ENCODE peak calls at places on chromosomes 5 and 9, in ten cellular contexts. One of them, this sample, is unnamed.

GRCh38 chr5:13662646-13663045 is 281.8 kb downstream of the DNAH5 start:
- DNase-seq in C1 segment of cervical spinal cord: no peak
- DNase-seq in NCI-H1930: no peak
- DNase-seq in mucosa of gallbladder: no peak
- DNase-seq in stimulated activated CD4-positive, alpha-beta T cell treated with anti-CD3 and anti-CD28 coated beads, Interleukin-15, amount 100 ng/mL, for 24 hours: no peak
- DNase-seq in posterior cingulate gyrus: no peak
- DNase-seq in activated naive CD4-positive, alpha-beta T cell treated with anti-CD3 and anti-CD28 coated beads, Interleukin-2, amount 50 U/mL, for 16 hours: no peak
- DNase-seq in frontal cortex: no peak
- DNase-seq in endothelial cell: no peak
- DNase-seq in SK-N-DZ: no peak
- DNase-seq in this sample: no peak

GRCh38 chr5:146565764-146566163 is 49.8 kb upstream of the GPR151 start:
- DNase-seq in stimulated activated CD4-positive, alpha-beta T cell treated with anti-CD3 and anti-CD28 coated beads, Interleukin-15, amount 100 ng/mL, for 24 hours: peak; percentile 60
- DNase-seq in mucosa of gallbladder: peak; percentile 29
- DNase-seq in endothelial cell: peak; percentile 54
- DNase-seq in activated naive CD4-positive, alpha-beta T cell treated with anti-CD3 and anti-CD28 coated beads, Interleukin-2, amount 50 U/mL, for 16 hours: peak; percentile 41
- DNase-seq in frontal cortex: peak; percentile 24
- DNase-seq in C1 segment of cervical spinal cord: no peak
- DNase-seq in posterior cingulate gyrus: peak; percentile 91
- DNase-seq in NCI-H1930: peak; percentile 7
- DNase-seq in SK-N-DZ: peak; percentile 79
- DNase-seq in this sample: peak; percentile 82

GRCh38 chr5:55636711-55637110 is 75.4 kb downstream of the SLC38A9 start:
- DNase-seq in SK-N-DZ: no peak
- DNase-seq in endothelial cell: no peak
- DNase-seq in NCI-H1930: no peak
- DNase-seq in activated naive CD4-positive, alpha-beta T cell treated with anti-CD3 and anti-CD28 coated beads, Interleukin-2, amount 50 U/mL, for 16 hours: no peak
- DNase-seq in stimulated activated CD4-positive, alpha-beta T cell treated with anti-CD3 and anti-CD28 coated beads, Interleukin-15, amount 100 ng/mL, for 24 hours: no peak
- DNase-seq in mucosa of gallbladder: peak; percentile 45
- DNase-seq in posterior cingulate gyrus: no peak
- DNase-seq in C1 segment of cervical spinal cord: no peak
- DNase-seq in frontal cortex: no peak
- DNase-seq in this sample: peak; percentile 35

GRCh38 chr9:8457050-8457449 is 657.5 kb upstream of the DMAC1 start:
- DNase-seq in posterior cingulate gyrus: no peak
- DNase-seq in endothelial cell: no peak
- DNase-seq in NCI-H1930: no peak
- DNase-seq in frontal cortex: no peak
- DNase-seq in SK-N-DZ: no peak
- DNase-seq in C1 segment of cervical spinal cord: no peak
- DNase-seq in mucosa of gallbladder: no peak
- DNase-seq in activated naive CD4-positive, alpha-beta T cell treated with anti-CD3 and anti-CD28 coated beads, Interleukin-2, amount 50 U/mL, for 16 hours: no peak
- DNase-seq in stimulated activated CD4-positive, alpha-beta T cell treated with anti-CD3 and anti-CD28 coated beads, Interleukin-15, amount 100 ng/mL, for 24 hours: no peak
- DNase-seq in this sample: no peak

GRCh38 chr5:67301285-67301904 is 104.8 kb upstream of the CD180 start:
- DNase-seq in C1 segment of cervical spinal cord: no peak
- DNase-seq in posterior cingulate gyrus: no peak
- DNase-seq in activated naive CD4-positive, alpha-beta T cell treated with anti-CD3 and anti-CD28 coated beads, Interleukin-2, amount 50 U/mL, for 16 hours: no peak
- DNase-seq in SK-N-DZ: no peak
- DNase-seq in frontal cortex: no peak
- DNase-seq in NCI-H1930: no peak
- DNase-seq in endothelial cell: no peak
- DNase-seq in mucosa of gallbladder: peak; percentile 44
- DNase-seq in stimulated activated CD4-positive, alpha-beta T cell treated with anti-CD3 and anti-CD28 coated beads, Interleukin-15, amount 100 ng/mL, for 24 hours: no peak
- DNase-seq in this sample: peak; percentile 88

GRCh38 chr5:30401479-30402058 is 791.9 kb upstream of the CDH6 start:
- DNase-seq in mucosa of gallbladder: peak; percentile 41
- DNase-seq in NCI-H1930: peak; percentile 16
- DNase-seq in posterior cingulate gyrus: peak; percentile 55
- DNase-seq in frontal cortex: no peak
- DNase-seq in C1 segment of cervical spinal cord: no peak
- DNase-seq in SK-N-DZ: peak; percentile 72
- DNase-seq in stimulated activated CD4-positive, alpha-beta T cell treated with anti-CD3 and anti-CD28 coated beads, Interleukin-15, amount 100 ng/mL, for 24 hours: peak; percentile 1
- DNase-seq in endothelial cell: peak; percentile 55
- DNase-seq in activated naive CD4-positive, alpha-beta T cell treated with anti-CD3 and anti-CD28 coated beads, Interleukin-2, amount 50 U/mL, for 16 hours: no peak
- DNase-seq in this sample: peak; percentile 28

GRCh38 chr5:135129307-135129706 is 95.3 kb upstream of the PITX1 start:
- DNase-seq in stimulated activated CD4-positive, alpha-beta T cell treated with anti-CD3 and anti-CD28 coated beads, Interleukin-15, amount 100 ng/mL, for 24 hours: peak; percentile 29
- DNase-seq in NCI-H1930: no peak
- DNase-seq in SK-N-DZ: no peak
- DNase-seq in mucosa of gallbladder: peak; percentile 54
- DNase-seq in frontal cortex: no peak
- DNase-seq in activated naive CD4-positive, alpha-beta T cell treated with anti-CD3 and anti-CD28 coated beads, Interleukin-2, amount 50 U/mL, for 16 hours: no peak
- DNase-seq in posterior cingulate gyrus: peak; percentile 57
- DNase-seq in endothelial cell: no peak
- DNase-seq in C1 segment of cervical spinal cord: no peak
- DNase-seq in this sample: no peak

GRCh38 chr5:135230326-135230925 is 168.6 kb downstream of the MACROH2A1 start:
- DNase-seq in posterior cingulate gyrus: peak; percentile 89
- DNase-seq in frontal cortex: no peak
- DNase-seq in C1 segment of cervical spinal cord: no peak
- DNase-seq in NCI-H1930: no peak
- DNase-seq in stimulated activated CD4-positive, alpha-beta T cell treated with anti-CD3 and anti-CD28 coated beads, Interleukin-15, amount 100 ng/mL, for 24 hours: peak; percentile 11
- DNase-seq in endothelial cell: no peak
- DNase-seq in SK-N-DZ: no peak
- DNase-seq in activated naive CD4-positive, alpha-beta T cell treated with anti-CD3 and anti-CD28 coated beads, Interleukin-2, amount 50 U/mL, for 16 hours: no peak
- DNase-seq in mucosa of gallbladder: peak; percentile 45
- DNase-seq in this sample: no peak

GRCh38 chr9:79387091-79387490 is 184.7 kb upstream of the TLE4 start:
- DNase-seq in mucosa of gallbladder: no peak
- DNase-seq in posterior cingulate gyrus: no peak
- DNase-seq in endothelial cell: no peak
- DNase-seq in C1 segment of cervical spinal cord: no peak
- DNase-seq in activated naive CD4-positive, alpha-beta T cell treated with anti-CD3 and anti-CD28 coated beads, Interleukin-2, amount 50 U/mL, for 16 hours: no peak
- DNase-seq in stimulated activated CD4-positive, alpha-beta T cell treated with anti-CD3 and anti-CD28 coated beads, Interleukin-15, amount 100 ng/mL, for 24 hours: no peak
- DNase-seq in NCI-H1930: no peak
- DNase-seq in frontal cortex: no peak
- DNase-seq in SK-N-DZ: no peak
- DNase-seq in this sample: peak; percentile 47

GRCh38 chr9:123418506-123418905 is 62.5 kb downstream of the CRB2 start:
- DNase-seq in activated naive CD4-positive, alpha-beta T cell treated with anti-CD3 and anti-CD28 coated beads, Interleukin-2, amount 50 U/mL, for 16 hours: no peak
- DNase-seq in posterior cingulate gyrus: peak; percentile 67
- DNase-seq in SK-N-DZ: no peak
- DNase-seq in endothelial cell: no peak
- DNase-seq in stimulated activated CD4-positive, alpha-beta T cell treated with anti-CD3 and anti-CD28 coated beads, Interleukin-15, amount 100 ng/mL, for 24 hours: no peak
- DNase-seq in C1 segment of cervical spinal cord: no peak
- DNase-seq in mucosa of gallbladder: no peak
- DNase-seq in frontal cortex: no peak
- DNase-seq in NCI-H1930: no peak
- DNase-seq in this sample: no peak

GRCh38 chr5:55934117-55934613 is 60.6 kb downstream of the IL6ST start:
- DNase-seq in activated naive CD4-positive, alpha-beta T cell treated with anti-CD3 and anti-CD28 coated beads, Interleukin-2, amount 50 U/mL, for 16 hours: no peak
- DNase-seq in SK-N-DZ: no peak
- DNase-seq in endothelial cell: no peak
- DNase-seq in mucosa of gallbladder: peak; percentile 73
- DNase-seq in NCI-H1930: no peak
- DNase-seq in C1 segment of cervical spinal cord: no peak
- DNase-seq in stimulated activated CD4-positive, alpha-beta T cell treated with anti-CD3 and anti-CD28 coated beads, Interleukin-15, amount 100 ng/mL, for 24 hours: no peak
- DNase-seq in posterior cingulate gyrus: no peak
- DNase-seq in frontal cortex: no peak
- DNase-seq in this sample: no peak

GRCh38 chr5:34616665-34617064 is 39.5 kb upstream of the RAI14 start:
- DNase-seq in stimulated activated CD4-positive, alpha-beta T cell treated with anti-CD3 and anti-CD28 coated beads, Interleukin-15, amount 100 ng/mL, for 24 hours: no peak
- DNase-seq in NCI-H1930: no peak
- DNase-seq in endothelial cell: no peak
- DNase-seq in SK-N-DZ: no peak
- DNase-seq in C1 segment of cervical spinal cord: no peak
- DNase-seq in mucosa of gallbladder: no peak
- DNase-seq in frontal cortex: no peak
- DNase-seq in posterior cingulate gyrus: no peak
- DNase-seq in activated naive CD4-positive, alpha-beta T cell treated with anti-CD3 and anti-CD28 coated beads, Interleukin-2, amount 50 U/mL, for 16 hours: no peak
- DNase-seq in this sample: no peak

GRCh38 chr9:107807183-107807582 is 317.6 kb upstream of the KLF4 start:
- DNase-seq in frontal cortex: no peak
- DNase-seq in activated naive CD4-positive, alpha-beta T cell treated with anti-CD3 and anti-CD28 coated beads, Interleukin-2, amount 50 U/mL, for 16 hours: no peak
- DNase-seq in mucosa of gallbladder: no peak
- DNase-seq in endothelial cell: no peak
- DNase-seq in NCI-H1930: no peak
- DNase-seq in stimulated activated CD4-positive, alpha-beta T cell treated with anti-CD3 and anti-CD28 coated beads, Interleukin-15, amount 100 ng/mL, for 24 hours: no peak
- DNase-seq in C1 segment of cervical spinal cord: no peak
- DNase-seq in SK-N-DZ: no peak
- DNase-seq in posterior cingulate gyrus: no peak
- DNase-seq in this sample: peak; percentile 30

GRCh38 chr5:141753971-141754713 is 72.1 kb upstream of the ARAP3 start:
- DNase-seq in stimulated activated CD4-positive, alpha-beta T cell treated with anti-CD3 and anti-CD28 coated beads, Interleukin-15, amount 100 ng/mL, for 24 hours: peak; percentile 29
- DNase-seq in SK-N-DZ: no peak
- DNase-seq in mucosa of gallbladder: peak; percentile 38
- DNase-seq in activated naive CD4-positive, alpha-beta T cell treated with anti-CD3 and anti-CD28 coated beads, Interleukin-2, amount 50 U/mL, for 16 hours: no peak
- DNase-seq in NCI-H1930: no peak
- DNase-seq in endothelial cell: peak; percentile 64
- DNase-seq in C1 segment of cervical spinal cord: no peak
- DNase-seq in posterior cingulate gyrus: peak; percentile 3
- DNase-seq in frontal cortex: no peak
- DNase-seq in this sample: peak; percentile 32

GRCh38 chr9:137310190-137311052 is 8.3 kb upstream of the NRARP start:
- DNase-seq in SK-N-DZ: no peak
- DNase-seq in activated naive CD4-positive, alpha-beta T cell treated with anti-CD3 and anti-CD28 coated beads, Interleukin-2, amount 50 U/mL, for 16 hours: no peak
- DNase-seq in endothelial cell: no peak
- DNase-seq in mucosa of gallbladder: no peak
- DNase-seq in frontal cortex: peak; percentile 34
- DNase-seq in C1 segment of cervical spinal cord: no peak
- DNase-seq in NCI-H1930: no peak
- DNase-seq in posterior cingulate gyrus: no peak
- DNase-seq in stimulated activated CD4-positive, alpha-beta T cell treated with anti-CD3 and anti-CD28 coated beads, Interleukin-15, amount 100 ng/mL, for 24 hours: no peak
- DNase-seq in this sample: no peak

GRCh38 chr9:95807326-95807947 is 68.1 kb upstream of the ERCC6L2 start:
- DNase-seq in mucosa of gallbladder: peak; percentile 30
- DNase-seq in stimulated activated CD4-positive, alpha-beta T cell treated with anti-CD3 and anti-CD28 coated beads, Interleukin-15, amount 100 ng/mL, for 24 hours: no peak
- DNase-seq in activated naive CD4-positive, alpha-beta T cell treated with anti-CD3 and anti-CD28 coated beads, Interleukin-2, amount 50 U/mL, for 16 hours: no peak
- DNase-seq in SK-N-DZ: no peak
- DNase-seq in C1 segment of cervical spinal cord: no peak
- DNase-seq in NCI-H1930: no peak
- DNase-seq in posterior cingulate gyrus: no peak
- DNase-seq in endothelial cell: no peak
- DNase-seq in frontal cortex: no peak
- DNase-seq in this sample: no peak

GRCh38 chr5:133249593-133249992 is 197.8 kb downstream of the HSPA4 start:
- DNase-seq in endothelial cell: no peak
- DNase-seq in C1 segment of cervical spinal cord: no peak
- DNase-seq in stimulated activated CD4-positive, alpha-beta T cell treated with anti-CD3 and anti-CD28 coated beads, Interleukin-15, amount 100 ng/mL, for 24 hours: no peak
- DNase-seq in mucosa of gallbladder: no peak
- DNase-seq in frontal cortex: no peak
- DNase-seq in posterior cingulate gyrus: peak; percentile 19
- DNase-seq in NCI-H1930: no peak
- DNase-seq in SK-N-DZ: no peak
- DNase-seq in activated naive CD4-positive, alpha-beta T cell treated with anti-CD3 and anti-CD28 coated beads, Interleukin-2, amount 50 U/mL, for 16 hours: no peak
- DNase-seq in this sample: no peak

GRCh38 chr5:179319741-179320281 is 25.4 kb downstream of the ADAMTS2 start:
- DNase-seq in posterior cingulate gyrus: peak; percentile 67
- DNase-seq in stimulated activated CD4-positive, alpha-beta T cell treated with anti-CD3 and anti-CD28 coated beads, Interleukin-15, amount 100 ng/mL, for 24 hours: no peak
- DNase-seq in C1 segment of cervical spinal cord: no peak
- DNase-seq in SK-N-DZ: peak; percentile 55
- DNase-seq in activated naive CD4-positive, alpha-beta T cell treated with anti-CD3 and anti-CD28 coated beads, Interleukin-2, amount 50 U/mL, for 16 hours: no peak
- DNase-seq in NCI-H1930: no peak
- DNase-seq in frontal cortex: no peak
- DNase-seq in mucosa of gallbladder: no peak
- DNase-seq in endothelial cell: no peak
- DNase-seq in this sample: no peak

GRCh38 chr5:35736280-35736679 is 118.6 kb downstream of the SPEF2 start:
- DNase-seq in frontal cortex: no peak
- DNase-seq in mucosa of gallbladder: no peak
- DNase-seq in activated naive CD4-positive, alpha-beta T cell treated with anti-CD3 and anti-CD28 coated beads, Interleukin-2, amount 50 U/mL, for 16 hours: peak; percentile 35
- DNase-seq in posterior cingulate gyrus: no peak
- DNase-seq in SK-N-DZ: no peak
- DNase-seq in C1 segment of cervical spinal cord: no peak
- DNase-seq in endothelial cell: no peak
- DNase-seq in stimulated activated CD4-positive, alpha-beta T cell treated with anti-CD3 and anti-CD28 coated beads, Interleukin-15, amount 100 ng/mL, for 24 hours: peak; percentile 69
- DNase-seq in NCI-H1930: no peak
- DNase-seq in this sample: no peak

This sample was measured in A172.